ENCODE peak calls at places on chromosome 17, in nine cellular contexts. I is esophagus muscularis mucosa, V is GM12878, P is stomach, B is ovary, G is tibial nerve, Z is upper lobe of left lung, C is K562, Y is sigmoid colon. W is an unnamed sample. For H3K27me3, the result is how much of the 10 kb centered on the place peaks cover.

GRCh38 chr17:77019955-77020379 is 120.8 kb upstream of the SEC14L1 start:
- DNase-seq in I (no peak), V (no peak), P (no peak), B (no peak), G (no peak), Z (no peak), C (no peak), Y (no peak), W (no peak)

GRCh38 chr17:49949634-49950033 is 19.4 kb upstream of the DLX4 start:
- DNase-seq in I (no peak), V (no peak), P (no peak), B (no peak), G (no peak), Z (no peak), C (no peak), Y (no peak), W (no peak)

GRCh38 chr17:32235588-32235987 is 30.0 kb upstream of the RHBDL3 start:
- DNase-seq in I (no peak), V (no peak), P (no peak), B (no peak), G (no peak), Z (no peak), C (no peak), Y (no peak), W (no peak)

GRCh38 chr17:80227156-80227555 is 6.9 kb downstream of the SLC26A11 start:
- DNase-seq in I (no peak), V (no peak), P (no peak), B (no peak), G (no peak), Z (no peak), C (no peak), Y (no peak), W (no peak)

GRCh38 chr17:17107891-17108680 is 65.8 kb downstream of the MPRIP start:
- DNase-seq in I (no peak), V (no peak), P (peak), B (no peak), G (no peak), Z (no peak), C (no peak), Y (no peak), W (no peak)

GRCh38 chr17:44348234-44348987 is 3.3 kb downstream of the GRN start:
- DNase-seq in I (no peak), V (peak), P (no peak), B (no peak), G (no peak), Z (no peak), C (no peak), Y (no peak), W (peak)

GRCh38 chr17:76268991-76269981 is 4.1 kb downstream of the UBALD2 start:
- DNase-seq in I (no peak), V (no peak), P (no peak), B (no peak), G (no peak), Z (no peak), C (peak), Y (no peak), W (no peak)

GRCh38 chr17:72031219-72031906 is 89.5 kb upstream of the SOX9 start:
- DNase-seq in I (no peak), V (no peak), P (no peak), B (no peak), G (no peak), Z (no peak), C (no peak), Y (no peak), W (no peak)

GRCh38 chr17:80503921-80504320 is 27.5 kb upstream of the NPTX1 start:
- DNase-seq in I (no peak), V (no peak), P (no peak), B (no peak), G (no peak), Z (no peak), C (no peak), Y (no peak), W (no peak)

GRCh38 chr17:29927546-29927945 is 2.5 kb downstream of the SSH2 start:
- DNase-seq in I (no peak), V (no peak), P (no peak), B (no peak), G (no peak), Z (no peak), C (no peak), Y (no peak), W (no peak)

GRCh38 chr17:51046527-51047384 is 73.9 kb downstream of the SPAG9 start:
- DNase-seq in I (peak), V (no peak), P (no peak), B (peak), G (peak), Z (no peak), C (peak), Y (peak), W (peak)

GRCh38 chr17:68383443-68384321 is 73.6 kb downstream of the WIPI1 start:
- DNase-seq in I (no peak), V (no peak), P (no peak), B (no peak), G (no peak), Z (no peak), C (no peak), Y (peak), W (no peak)

GRCh38 chr17:9951803-9952202 is 46.7 kb upstream of the RCVRN start:
- DNase-seq in I (no peak), V (no peak), P (no peak), B (no peak), G (no peak), Z (no peak), C (no peak), Y (no peak), W (no peak)

GRCh38 chr17:19346351-19347255 is 15.9 kb downstream of the B9D1 start:
- DNase-seq in I (no peak), V (no peak), P (peak), B (peak), G (peak), Z (no peak), C (peak), Y (peak), W (peak)

GRCh38 chr17:31477417-31478055 is 86.1 kb downstream of the RAB11FIP4 start:
- DNase-seq in I (no peak), V (no peak), P (no peak), B (no peak), G (no peak), Z (no peak), C (no peak), Y (no peak), W (no peak)

GRCh38 chr17:69084911-69085310 is 24.2 kb upstream of the ABCA9 start:
- DNase-seq in I (no peak), V (no peak), P (no peak), B (no peak), G (no peak), Z (peak), C (no peak), Y (no peak), W (no peak)

GRCh38 chr17:39666601-39667261 is 1.5 kb upstream of the PNMT start:
- DNase-seq in I (no peak), V (no peak), P (no peak), B (no peak), G (no peak), Z (no peak), C (peak), Y (no peak), W (no peak)

GRCh38 chr17:44374306-44375195 is 10.9 kb upstream of the FAM171A2 start:
- DNase-seq in I (no peak), V (no peak), P (no peak), B (no peak), G (no peak), Z (peak), C (peak), Y (no peak), W (no peak)

GRCh38 chr17:53032861-53033271 is 789.9 kb upstream of the KIF2B start:
- DNase-seq in I (no peak), V (no peak), P (no peak), B (no peak), G (no peak), Z (no peak), C (peak), Y (no peak), W (peak)

GRCh38 chr17:71726320-71726719 is 394.5 kb upstream of the SOX9 start:
- DNase-seq in I (no peak), V (no peak), P (no peak), B (no peak), G (no peak), Z (no peak), C (no peak), Y (no peak), W (no peak)

GRCh38 chr17:61568219-61569072 is 22.6 kb downstream of the NACA2 start:
- DNase-seq in I (no peak), V (no peak), P (no peak), B (no peak), G (no peak), Z (no peak), C (no peak), Y (no peak), W (no peak)

GRCh38 chr17:27153005-27153404 is 140.9 kb upstream of the WSB1 start:
- DNase-seq in I (peak), V (no peak), P (no peak), B (no peak), G (no peak), Z (no peak), C (no peak), Y (no peak), W (no peak)

GRCh38 chr17:3626831-3627565 is 9.1 kb downstream of the SHPK start:
- DNase-seq in I (no peak), V (no peak), P (no peak), B (no peak), G (no peak), Z (no peak), C (no peak), Y (no peak), W (no peak)

GRCh38 chr17:76270127-76270592 is 5.0 kb downstream of the UBALD2 start:
- DNase-seq in I (no peak), V (no peak), P (no peak), B (no peak), G (no peak), Z (peak), C (peak), Y (no peak), W (no peak)

GRCh38 chr17:32746698-32747097 is 130.2 kb downstream of the MYO1D start:
- DNase-seq in I (no peak), V (no peak), P (no peak), B (no peak), G (no peak), Z (no peak), C (no peak), Y (no peak), W (no peak)

GRCh38 chr17:5049314-5049819 is 14.1 kb upstream of the SLC52A1 start:
- DNase-seq in I (no peak), V (peak), P (peak), B (no peak), G (no peak), Z (no peak), C (no peak), Y (no peak), W (peak)

GRCh38 chr17:16916557-16916920 is 55.4 kb downstream of the TNFRSF13B start:
- DNase-seq in I (no peak), V (no peak), P (peak), B (no peak), G (no peak), Z (no peak), C (no peak), Y (no peak), W (no peak)

GRCh38 chr17:69434164-69434579 is 19.7 kb downstream of the MAP2K6 start:
- DNase-seq in I (no peak), V (no peak), P (no peak), B (no peak), G (no peak), Z (no peak), C (no peak), Y (no peak), W (no peak)

GRCh38 chr17:43779145-43780125 is 658 bp upstream of the DUSP3 start:
- DNase-seq in I (no peak), V (no peak), P (no peak), B (no peak), G (no peak), Z (no peak), C (no peak), Y (peak), W (no peak)

GRCh38 chr17:65455972-65456343 is 105.5 kb downstream of the AXIN2 start:
- DNase-seq in I (no peak), V (no peak), P (no peak), B (peak), G (no peak), Z (no peak), C (no peak), Y (no peak), W (peak)

GRCh38 chr17:10316986-10317834 is 55.6 kb downstream of the MYH13 start:
- DNase-seq in I (no peak), V (no peak), P (peak), B (peak), G (no peak), Z (no peak), C (peak), Y (peak), W (peak)

GRCh38 chr17:11430766-11431165 is 167.5 kb upstream of the DNAH9 start:
- DNase-seq in I (no peak), V (no peak), P (no peak), B (no peak), G (no peak), Z (no peak), C (no peak), Y (no peak), W (no peak)

GRCh38 chr17:76714822-76715461 is 4.2 kb upstream of the MXRA7 start:
- DNase-seq in I (no peak), V (no peak), P (peak), B (peak), G (peak), Z (no peak), C (peak), Y (peak), W (peak)

GRCh38 chr17:80892900-80893603 is 98.6 kb upstream of the CHMP6 start:
- DNase-seq in I (no peak), V (no peak), P (no peak), B (no peak), G (no peak), Z (peak), C (no peak), Y (no peak), W (no peak)

GRCh38 chr17:77300016-77300686 is 159.4 kb downstream of the SEC14L1 start:
- DNase-seq in I (no peak), V (no peak), P (no peak), B (no peak), G (no peak), Z (no peak), C (no peak), Y (no peak), W (no peak)

GRCh38 chr17:79840204-79840988 is 1.2 kb upstream of the CBX4 start:
- DNase-seq in I (no peak), V (no peak), P (peak), B (peak), G (peak), Z (peak), C (no peak), Y (peak), W (peak)

GRCh38 chr17:50203589-50204345 is 2.3 kb upstream of the COL1A1 start:
- DNase-seq in I (no peak), V (no peak), P (no peak), B (peak), G (no peak), Z (no peak), C (no peak), Y (peak), W (peak)

GRCh38 chr17:81537856-81538555 is 9.8 kb downstream of the FSCN2 start:
- DNase-seq in I (no peak), V (no peak), P (no peak), B (no peak), G (no peak), Z (peak), C (no peak), Y (no peak), W (no peak)

GRCh38 chr17:6936370-6937028 is 59.4 kb upstream of the ALOX12 start:
- DNase-seq in I (no peak), V (no peak), P (no peak), B (no peak), G (no peak), Z (no peak), C (no peak), Y (peak), W (peak)

DNA sequence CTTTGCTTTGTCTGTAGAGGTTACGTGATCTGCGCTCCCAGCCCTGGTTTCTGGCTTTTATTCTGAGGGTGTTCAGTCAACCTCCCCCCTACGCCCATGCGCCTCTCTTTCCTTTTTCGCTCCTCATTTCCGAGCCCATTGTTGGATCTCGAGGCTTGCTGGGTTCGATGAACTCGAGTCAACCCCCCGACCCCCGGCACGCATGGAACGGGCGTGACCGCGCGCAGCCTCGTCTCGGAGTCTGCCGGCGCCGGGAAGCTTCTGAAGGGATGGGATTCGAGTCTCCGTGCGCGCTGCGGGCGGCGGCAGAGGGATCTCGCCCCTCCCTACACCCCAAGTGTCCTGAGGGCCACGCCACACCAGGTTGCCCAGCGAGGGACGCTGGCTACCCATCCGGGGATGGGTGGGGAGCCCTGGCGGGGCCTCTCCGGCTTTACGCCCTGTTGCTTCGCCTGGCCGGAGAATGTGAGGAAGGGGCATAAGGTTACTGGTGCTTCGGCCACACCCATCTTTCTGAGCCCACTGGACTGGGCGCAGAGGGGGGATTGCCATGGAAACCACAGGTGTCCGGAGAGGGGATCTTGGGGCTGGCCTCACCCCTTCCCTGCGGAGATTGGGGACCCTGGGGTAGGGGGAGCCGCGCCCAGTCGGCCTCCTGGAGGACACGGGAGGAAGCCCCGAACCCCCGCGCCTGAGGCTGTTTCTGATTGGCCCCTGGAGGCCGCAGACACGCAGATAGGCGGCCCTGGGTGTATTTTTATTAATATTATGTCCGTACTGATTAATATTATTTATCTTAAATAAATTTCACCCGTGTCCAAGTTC is 1.8 kb downstream of the MAPT start:
- DNase-seq in I (no peak), V (no peak), P (no peak), B (no peak), G (no peak), Z (peak), C (no peak), Y (no peak), W (no peak)
- H3K27me3 ChIP-seq in I (under half), V (under half), P (half or more), B (under half), G (under half), Z (under half), C (half or more), Y (under half), W (half or more)

GRCh38 chr17:14201087-14201486 is 35.6 kb downstream of the CDRT15 start:
- DNase-seq in I (no peak), V (no peak), P (no peak), B (no peak), G (no peak), Z (no peak), C (no peak), Y (no peak), W (peak)

GRCh38 chr17:14200354-14200753 is 36.3 kb downstream of the CDRT15 start:
- DNase-seq in I (no peak), V (no peak), P (no peak), B (no peak), G (no peak), Z (no peak), C (no peak), Y (no peak), W (no peak)

GRCh38 chr17:14203392-14203791 is 33.3 kb downstream of the CDRT15 start:
- DNase-seq in I (no peak), V (no peak), P (no peak), B (no peak), G (no peak), Z (no peak), C (peak), Y (no peak), W (no peak)

GRCh38 chr17:14202388-14203166 is 34.1 kb downstream of the CDRT15 start:
- DNase-seq in I (no peak), V (no peak), P (no peak), B (no peak), G (no peak), Z (no peak), C (no peak), Y (no peak), W (no peak)

GRCh38 chr17:14201595-14201994 is 35.1 kb downstream of the CDRT15 start:
- DNase-seq in I (no peak), V (no peak), P (no peak), B (no peak), G (no peak), Z (no peak), C (no peak), Y (no peak), W (peak)
- TF ChIP-seq EP300 in I (no peak), V (no peak), P (no peak), B (no peak), G (no peak), Z (no peak), C (no peak), Y (no peak), W (no peak)

DNA sequence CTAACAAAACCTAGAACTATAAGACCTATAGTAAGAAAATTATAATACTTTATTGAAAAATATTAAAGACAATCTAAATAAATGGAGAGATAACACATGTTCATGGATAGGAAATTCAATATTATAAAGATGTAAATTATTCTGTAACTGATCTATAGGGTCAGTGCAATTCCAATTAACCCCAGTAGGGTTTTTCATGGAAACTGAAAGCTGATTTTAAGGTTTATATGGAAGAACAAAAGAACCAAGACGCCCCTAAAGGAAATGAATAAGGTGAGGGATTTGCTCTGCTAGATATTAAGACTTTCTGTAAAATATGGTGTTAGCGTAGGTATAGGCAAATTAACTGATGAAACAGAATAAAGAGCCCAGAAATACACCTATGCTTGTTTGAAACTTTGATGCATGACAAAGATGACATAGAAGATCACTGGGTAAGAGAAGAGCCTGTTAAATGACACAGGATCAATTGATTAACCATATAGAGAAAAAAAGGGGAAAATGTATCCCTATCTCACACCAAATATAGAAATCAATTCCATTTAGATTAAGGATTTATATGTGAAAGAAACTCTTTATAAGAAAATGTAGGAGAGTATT is 3.0 kb downstream of the ICAM2 start:
- DNase-seq in I (no peak), V (no peak), P (no peak), B (no peak), G (no peak), Z (no peak), C (no peak), Y (no peak), W (no peak)
- TF ChIP-seq CTCF in I (no peak), V (peak), P (peak), B (no peak), G (peak), Z (peak), C (no peak), Y (no peak), W (no peak)

GRCh38 chr17:48722924-48723554 is at the start of gene PRAC2:
- DNase-seq in I (no peak), V (no peak), P (no peak), B (no peak), G (no peak), Z (no peak), C (no peak), Y (peak), W (no peak)
- H3K27me3 ChIP-seq in I (under half), V (half or more), P (half or more), B (under half), G (half or more), Z (half or more), C (half or more), Y (half or more), W (half or more)

DNA sequence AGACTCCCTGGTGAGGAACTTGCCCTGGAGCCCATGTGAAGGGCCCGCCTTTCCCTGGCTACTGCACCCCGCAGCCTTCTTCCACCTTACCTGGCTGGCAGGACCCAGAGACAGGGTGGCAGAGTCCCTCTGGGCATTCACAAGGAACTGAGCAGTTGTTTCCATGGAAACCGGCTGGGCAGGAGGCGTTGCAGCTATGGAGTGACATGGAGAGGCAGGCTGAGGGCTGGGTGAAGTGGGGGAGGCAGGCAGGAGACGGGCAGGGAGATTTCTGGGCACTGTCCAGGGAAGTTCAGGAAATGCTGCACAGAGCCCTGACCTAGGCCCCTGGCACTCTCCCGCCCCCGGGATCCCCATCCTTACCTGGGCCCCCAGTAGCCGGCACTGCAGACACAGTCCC is 6.0 kb downstream of the SCARF1 start:
- DNase-seq in I (no peak), V (no peak), P (no peak), B (no peak), G (no peak), Z (no peak), C (no peak), Y (no peak), W (no peak)
- TF ChIP-seq EP300 in I (no peak), V (no peak), P (no peak), B (no peak), G (no peak), Z (no peak), C (no peak), Y (no peak), W (no peak)